ENCODE peak calls at places on chromosomes 4 and X, in four cellular contexts. Z is sigmoid colon, H is GM12878, R is neural crest cell. E is an unnamed sample.

GRCh38 chrX:13151806-13152510 is 107.5 kb upstream of the FAM9C start:
- DNase-seq in Z (no peak), R (no peak), H (no peak), E (no peak)

GRCh38 chrX:118550792-118551191 is 55.2 kb downstream of the DOCK11 start:
- DNase-seq in H (no peak), Z (no peak), R (no peak), E (no peak)

GRCh38 chr4:86043755-86044592 is 315.9 kb downstream of the MAPK10 start:
- DNase-seq in R (peak; percentile 34), H (no peak), Z (no peak), E (no peak)

GRCh38 chrX:85620466-85620865 is 241.0 kb upstream of the POF1B start:
- DNase-seq in H (no peak), R (no peak), Z (no peak), E (no peak)

GRCh38 chrX:70219938-70220764 is 14.3 kb upstream of the AWAT1 start:
- DNase-seq in Z (no peak), R (no peak), H (no peak), E (no peak)

GRCh38 chrX:115183980-115184379 is 5.2 kb upstream of the RBMXL3 start:
- DNase-seq in R (no peak), H (no peak), Z (no peak), E (no peak)

GRCh38 chr4:83267121-83267834 is 17.3 kb downstream of the COQ2 start:
- DNase-seq in R (no peak), H (no peak), Z (no peak), E (no peak)

GRCh38 chr4:74394476-74395136 is 29.7 kb downstream of the EREG start:
- DNase-seq in H (no peak), Z (no peak), R (no peak), E (no peak)

GRCh38 chr4:89285735-89286134 is 21.9 kb downstream of the GPRIN3 start:
- DNase-seq in Z (no peak), H (no peak), R (no peak), E (no peak)

GRCh38 chrX:118698516-118699247 is 28.7 kb upstream of the IL13RA1 start:
- DNase-seq in H (no peak), R (no peak), Z (no peak), E (no peak)

GRCh38 chr4:125985856-125986255 is 671.1 kb downstream of the FAT4 start:
- DNase-seq in H (peak; percentile 23), Z (no peak), R (no peak), E (no peak)

GRCh38 chr4:110020139-110020538 is 107.5 kb downstream of the EGF start:
- DNase-seq in Z (no peak), H (no peak), R (no peak), E (no peak)

GRCh38 chrX:122703762-122704161 is 480.3 kb upstream of the GRIA3 start:
- DNase-seq in Z (no peak), R (no peak), H (no peak), E (no peak)

GRCh38 chr4:40423735-40424134 is 88.6 kb downstream of the CHRNA9 start:
- DNase-seq in Z (no peak), H (no peak), R (no peak), E (no peak)

GRCh38 chr4:64713256-64713840 is 304.1 kb upstream of the TECRL start:
- DNase-seq in R (no peak), Z (no peak), H (no peak), E (no peak)

GRCh38 chr4:43277003-43277402 is 384.5 kb downstream of the GRXCR1 start:
- DNase-seq in Z (no peak), H (no peak), R (no peak), E (no peak)

GRCh38 chr4:87985097-87985886 is 9.8 kb downstream of the SPP1 start:
- DNase-seq in H (no peak), R (peak; percentile 25), Z (no peak), E (peak; percentile 38)

GRCh38 chr4:170259631-170260153 is 169.9 kb upstream of the AADAT start:
- DNase-seq in R (peak; percentile 92), Z (peak; percentile 67), H (peak; percentile 65), E (peak; percentile 88)

GRCh38 chr4:102637391-102637790 is 123.4 kb downstream of the MANBA start:
- DNase-seq in R (no peak), H (no peak), Z (no peak), E (no peak)

GRCh38 chr4:44738615-44739014 is 12.3 kb upstream of the GNPDA2 start:
- DNase-seq in H (no peak), R (no peak), Z (no peak), E (no peak)

GRCh38 chrX:2707334-2707760 is 16.3 kb downstream of the CD99 start:
- DNase-seq in R (no peak), Z (peak; percentile 76), H (peak; percentile 95), E (peak; percentile 29)

GRCh38 chrX:20538974-20539373 is 272.3 kb upstream of the RPS6KA3 start:
- DNase-seq in R (no peak), Z (no peak), H (no peak), E (no peak)

GRCh38 chr4:121980643-121981042 is 28.8 kb upstream of the TRPC3 start:
- DNase-seq in R (no peak), Z (no peak), H (no peak), E (no peak)

GRCh38 chr4:76687730-76688441 is 210.1 kb downstream of the SOWAHB start:
- DNase-seq in Z (no peak), H (no peak), R (no peak), E (no peak)

GRCh38 chr4:101199507-101200285 is 147.6 kb downstream of the PPP3CA start:
- DNase-seq in R (no peak), Z (no peak), H (no peak), E (no peak)

GRCh38 chr4:21901831-21902230 is 46.7 kb downstream of the KCNIP4 start:
- DNase-seq in R (no peak), H (no peak), Z (no peak), E (no peak)

GRCh38 chrX:150044556-150044955 is 106.3 kb upstream of the EOLA2 start:
- DNase-seq in H (no peak), R (no peak), Z (no peak), E (no peak)

GRCh38 chr4:121686265-121686664 is 10.5 kb downstream of the ANXA5 start:
- DNase-seq in H (no peak), R (no peak), Z (no peak), E (no peak)

GRCh38 chr4:55765070-55765469 is 54.5 kb upstream of the EXOC1L start:
- DNase-seq in R (no peak), Z (no peak), H (no peak), E (no peak)

GRCh38 chrX:71227370-71228062 is 4.5 kb downstream of the GJB1 start:
- DNase-seq in Z (no peak), H (no peak), R (no peak), E (no peak)

DNA sequence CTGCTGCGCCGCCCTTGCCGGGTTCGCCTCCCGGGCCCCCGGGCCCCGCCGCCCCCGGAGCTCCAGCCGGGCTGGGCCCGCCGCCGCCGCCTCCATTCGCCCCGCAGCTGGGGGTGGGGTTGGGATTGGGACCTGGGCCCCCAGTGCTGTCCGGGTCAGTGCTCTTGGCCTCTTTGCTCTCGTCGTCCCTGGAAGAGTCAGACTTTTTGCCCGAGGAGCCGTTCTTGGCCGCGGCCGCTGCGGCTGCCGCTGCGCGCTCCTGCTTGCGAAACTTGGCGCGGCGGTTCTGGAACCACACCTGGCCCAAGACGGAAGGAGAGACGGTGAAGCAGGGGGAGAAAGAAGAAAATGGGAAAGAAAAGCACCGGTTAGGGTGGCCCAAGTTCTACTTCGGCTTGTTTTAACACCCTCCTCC is 2.5 kb downstream of the PHOX2B start:
- DNase-seq in R (no peak), H (no peak), Z (no peak), E (no peak)
- TF ChIP-seq CTCF in R (no peak), H (no peak), Z (no peak), E (no peak)

DNA sequence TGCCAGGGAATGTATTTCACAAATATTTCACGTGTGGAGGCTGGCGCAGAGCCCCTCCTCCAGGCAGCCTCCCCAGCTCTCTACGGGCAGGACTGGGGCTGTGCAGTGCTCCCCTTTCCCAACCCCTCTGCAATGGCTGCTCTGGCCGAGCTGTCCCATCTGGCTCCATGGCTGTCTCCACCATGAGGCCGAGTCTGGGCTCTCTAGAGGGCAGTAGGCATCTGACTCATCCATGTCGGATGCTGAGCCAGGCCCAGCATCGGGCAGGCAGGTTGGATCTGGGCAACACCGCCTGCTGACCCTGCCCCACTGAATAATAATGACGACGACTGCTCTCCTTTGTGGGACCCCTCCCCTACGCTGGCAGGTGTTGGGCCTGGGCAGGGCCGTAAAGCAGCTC is 11.0 kb upstream of the SH3TC1 start:
- DNase-seq in H (no peak), R (no peak), Z (no peak), E (peak; percentile 41)
- TF ChIP-seq CTCF in H (no peak), R (no peak), Z (no peak), E (no peak)

GRCh38 chrX:153919281-153919680 is 6.8 kb downstream of the ARHGAP4 start:
- DNase-seq in H (no peak), Z (no peak), R (no peak), E (no peak)
- TF ChIP-seq CTCF in H (no peak), Z (no peak), R (no peak), E (no peak)

DNA sequence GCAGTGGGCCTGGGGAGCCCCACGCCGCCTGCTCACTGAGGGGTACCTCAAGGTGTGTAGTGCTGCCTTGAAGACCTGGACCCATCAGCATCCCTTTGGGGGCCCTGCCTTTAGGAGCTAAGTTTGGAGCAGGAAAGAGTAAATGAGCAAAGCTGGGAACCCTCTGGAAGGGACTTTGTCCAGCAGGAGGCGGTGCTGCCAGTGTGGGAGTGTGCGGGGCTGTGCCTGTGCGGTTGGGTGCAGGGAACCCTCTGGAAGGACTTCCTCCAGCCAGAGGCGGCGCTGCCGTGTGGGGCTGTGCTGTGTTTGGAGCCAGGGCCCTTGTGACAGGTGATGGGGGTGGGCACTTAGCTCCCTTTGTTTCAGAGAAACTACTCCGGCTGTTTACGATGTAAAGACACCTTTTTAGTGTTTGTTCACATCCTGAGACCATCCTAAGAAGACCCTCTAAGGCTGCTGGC is 25.8 kb downstream of the RGS12 start:
- DNase-seq in Z (peak; percentile 46), R (no peak), H (no peak), E (no peak)
- TF ChIP-seq CTCF in Z (no peak), R (peak; percentile 27), H (peak; percentile 5), E (no peak)

GRCh38 chr4:119284876-119285611 is 36.9 kb downstream of the FABP2 start:
- DNase-seq in R (no peak), Z (no peak), H (no peak), E (no peak)
- TF ChIP-seq CTCF in R (no peak), Z (peak; percentile 22), H (no peak), E (no peak)

GRCh38 chrX:134484039-134484438 is 24.1 kb downstream of the HPRT1 start:
- DNase-seq in R (no peak), H (no peak), Z (no peak), E (no peak)
- TF ChIP-seq CTCF in R (peak; percentile 74), H (peak; percentile 48), Z (peak; percentile 27), E (peak; percentile 79)

DNA sequence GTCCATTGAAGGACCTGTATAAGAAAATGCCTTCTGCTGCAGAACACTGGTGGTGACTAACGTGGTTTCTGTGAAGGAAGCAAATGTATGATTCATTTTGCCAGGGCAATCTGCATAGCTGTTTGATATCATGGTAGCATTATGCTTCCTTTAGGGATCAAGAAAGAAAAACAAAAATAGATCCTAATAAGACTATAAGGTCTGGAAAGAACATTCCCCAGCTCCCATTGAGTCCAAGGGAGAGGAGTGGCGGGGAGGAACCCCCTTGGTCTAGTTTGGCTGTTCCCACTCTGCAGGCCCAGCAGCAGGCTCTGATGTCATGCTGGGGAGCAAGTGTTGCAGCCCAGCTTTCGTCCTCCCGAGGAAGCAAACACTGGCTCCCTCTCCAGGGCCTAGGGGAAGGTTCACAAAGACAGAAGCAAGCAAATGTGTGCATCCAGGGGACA is 154.5 kb upstream of the GALNT7 start:
- DNase-seq in R (peak; percentile 22), Z (no peak), H (no peak), E (peak; percentile 58)
- TF ChIP-seq CTCF in R (peak; percentile 19), Z (no peak), H (no peak), E (no peak)

E was measured in glutamatergic neuron.